ENCODE peak calls at places on chromosomes 3 and 15, in five cellular contexts. O is foreskin keratinocyte, N is cardiac muscle cell, I is PC-9, G is heart right ventricle. H is an unnamed sample.

GRCh38 chr3:193975072-193975535 is 160.8 kb upstream of the HES1 start:
- DNase-seq in O (no peak), I (peak; percentile 56), N (peak; percentile 38), G (no peak), H (no peak)

GRCh38 chr15:100043069-100043641 is 298.6 kb downstream of the ADAMTS17 start:
- DNase-seq in O (peak; percentile 92), N (no peak), G (no peak), I (peak; percentile 78), H (peak; percentile 44)

GRCh38 chr15:52498700-52499099 is 30.0 kb downstream of the MYO5A start:
- DNase-seq in N (no peak), O (no peak), I (no peak), G (no peak), H (no peak)

GRCh38 chr3:37961622-37962455 is 28.7 kb upstream of the VILL start:
- DNase-seq in O (no peak), N (no peak), I (no peak), G (no peak), H (no peak)

GRCh38 chr15:67080900-67081431 is 15.6 kb downstream of the SMAD3 start:
- DNase-seq in O (peak; percentile 48), N (no peak), G (peak; percentile 37), I (no peak), H (no peak)

GRCh38 chr3:138259126-138259525 is 70.5 kb downstream of the NME9 start:
- DNase-seq in N (no peak), G (no peak), I (no peak), O (no peak), H (no peak)

GRCh38 chr3:50442940-50443579 is 60.4 kb downstream of the CACNA2D2 start:
- DNase-seq in O (no peak), G (no peak), I (no peak), N (peak; percentile 49), H (no peak)

GRCh38 chr3:72272356-72272755 is 487.4 kb upstream of the PROK2 start:
- DNase-seq in I (no peak), N (no peak), G (no peak), O (no peak), H (no peak)

GRCh38 chr15:32774022-32774421 is 56.2 kb downstream of the GREM1 start:
- DNase-seq in N (no peak), O (no peak), G (no peak), I (peak; percentile 52), H (no peak)

GRCh38 chr3:124885466-124886167 is 1.5 kb downstream of the ITGB5 start:
- DNase-seq in O (peak; percentile 18), G (no peak), I (no peak), N (peak; percentile 25), H (no peak)

GRCh38 chr15:68494573-68495105 is 62.7 kb upstream of the ITGA11 start:
- DNase-seq in G (no peak), I (no peak), O (no peak), N (no peak), H (no peak)

GRCh38 chr3:195897853-195898415 is 10.4 kb downstream of the TNK2 start:
- DNase-seq in O (peak; percentile 40), I (peak; percentile 50), G (no peak), N (no peak), H (no peak)

GRCh38 chr3:115913069-115913686 is 289.9 kb downstream of the GAP43 start:
- DNase-seq in O (peak; percentile 40), I (no peak), G (no peak), N (no peak), H (no peak)

GRCh38 chr3:196949750-196950149 is 7.4 kb upstream of the NCBP2 start:
- DNase-seq in O (no peak), I (no peak), N (no peak), G (no peak), H (no peak)

GRCh38 chr3:133014325-133014724 is 23.9 kb upstream of the TMEM108 start:
- DNase-seq in G (no peak), I (no peak), N (no peak), O (no peak), H (no peak)

GRCh38 chr3:9955067-9955502 is 2.9 kb upstream of the PRRT3 start:
- DNase-seq in G (no peak), N (peak; percentile 78), I (no peak), O (no peak), H (no peak)

GRCh38 chr3:147132168-147132567 is 274.2 kb downstream of the ZIC4 start:
- DNase-seq in N (no peak), I (no peak), O (no peak), G (no peak), H (no peak)

GRCh38 chr3:73625124-73625665 is 454 bp upstream of the PDZRN3 start:
- DNase-seq in N (peak; percentile 83), I (no peak), G (peak; percentile 30), O (no peak), H (no peak)

GRCh38 chr3:33807190-33807589 is 8.8 kb downstream of the PDCD6IP start:
- DNase-seq in O (no peak), I (no peak), G (peak; percentile 13), N (no peak), H (no peak)
- H3K27ac ChIP-seq in O (no peak overlapping the region), I (no peak overlapping the region), G (peak overlapping the region; percentile 65), N (no peak overlapping the region), H (peak overlapping the region; percentile 25)

GRCh38 chr3:172591171-172591605 is 68.0 kb upstream of the TNFSF10 start:
- DNase-seq in O (no peak), G (no peak), I (no peak), N (no peak), H (no peak)

GRCh38 chr3:172582712-172583111 is 59.5 kb upstream of the TNFSF10 start:
- DNase-seq in N (no peak), G (no peak), I (no peak), O (peak; percentile 92), H (peak; percentile 74)

GRCh38 chr3:172581757-172582166 is 58.5 kb upstream of the TNFSF10 start:
- DNase-seq in N (no peak), G (no peak), O (no peak), I (no peak), H (no peak)

GRCh38 chr3:172586447-172586846 is 63.2 kb upstream of the TNFSF10 start:
- DNase-seq in G (no peak), N (no peak), O (no peak), I (no peak), H (no peak)

GRCh38 chr3:172585954-172586353 is 62.7 kb upstream of the TNFSF10 start:
- DNase-seq in N (no peak), I (no peak), O (no peak), G (no peak), H (no peak)
- H3K27ac ChIP-seq in N (no peak overlapping the region), I (no peak overlapping the region), O (peak overlapping the region; percentile 22), G (peak overlapping the region; percentile 74), H (no peak overlapping the region)

GRCh38 chr3:141876381-141876890 is at the start of gene ATP1B3:
- DNase-seq in I (peak; percentile 89), N (peak; percentile 91), O (peak; percentile 64), G (peak; percentile 83), H (peak; percentile 46)

GRCh38 chr3:141877911-141878310 is 1.5 kb downstream of the ATP1B3 start:
- DNase-seq in O (peak; percentile 23), N (no peak), G (no peak), I (no peak), H (no peak)

GRCh38 chr3:141876891-141877561 is 583 bp downstream of the ATP1B3 start:
- DNase-seq in N (peak; percentile 64), G (peak; percentile 49), I (peak; percentile 44), O (peak; percentile 37), H (no peak)

GRCh38 chr3:141875893-141876380 is 506 bp upstream of the ATP1B3 start:
- DNase-seq in G (peak; percentile 67), O (peak; percentile 68), N (peak; percentile 74), I (no peak), H (no peak)

DNA sequence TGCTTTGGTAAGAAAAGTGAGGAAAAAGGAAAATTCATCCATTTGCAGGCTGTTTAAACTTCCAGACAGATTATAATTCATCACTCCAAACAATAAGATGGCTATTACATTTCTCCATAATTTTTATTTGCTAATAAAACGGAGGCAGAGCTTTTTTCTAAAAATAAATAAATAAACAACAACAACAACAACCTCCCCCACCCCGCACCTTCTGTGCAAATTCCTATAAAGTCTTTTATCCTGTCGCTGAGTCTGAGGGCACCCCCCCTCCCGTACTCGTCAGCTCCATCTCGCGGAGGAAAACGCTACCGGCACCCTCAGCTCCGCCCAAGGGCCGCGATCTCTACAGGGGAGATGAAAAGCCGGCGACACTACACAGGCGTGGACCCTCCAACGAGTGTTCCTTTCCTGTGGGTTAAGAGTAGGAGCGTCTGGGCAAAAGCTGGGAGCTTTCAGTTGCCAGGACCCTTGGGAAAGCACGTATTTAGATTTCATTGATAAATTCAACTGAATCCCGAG is 1.0 kb upstream of the ATP1B3 start:
- DNase-seq in N (peak; percentile 92), O (peak; percentile 73), I (peak; percentile 85), G (peak; percentile 89), H (no peak)
- H3K27ac ChIP-seq in N (peak overlapping the region; percentile 61), O (peak overlapping the region; percentile 42), I (peak overlapping the region; percentile 0), G (peak overlapping the region; percentile 99), H (peak overlapping the region; percentile 95)

DNA sequence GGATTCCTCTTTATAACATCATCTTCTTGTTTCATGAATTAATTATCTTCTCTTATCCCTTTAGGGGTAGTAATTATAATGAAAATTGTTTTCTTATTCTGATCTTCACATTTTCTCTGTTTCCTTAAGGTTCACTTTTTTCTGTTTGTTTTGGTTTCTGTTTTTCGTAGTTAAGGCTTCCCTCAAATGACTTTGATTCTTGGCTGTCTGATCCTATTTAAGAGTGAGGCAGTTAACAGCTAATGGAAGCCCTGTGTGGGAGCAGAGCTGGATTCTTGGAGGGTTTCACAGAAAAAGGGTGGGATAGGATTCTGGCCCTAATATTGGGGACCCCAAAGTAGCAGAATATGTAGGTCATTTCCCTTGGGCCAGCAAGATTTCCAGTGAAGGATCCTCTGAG is 6.8 kb upstream of the AMOTL2 start:
- DNase-seq in I (no peak), G (no peak), N (no peak), O (no peak), H (no peak)
- H3K27ac ChIP-seq in I (peak overlapping the region; percentile 74), G (peak overlapping the region; percentile 42), N (no peak overlapping the region), O (peak overlapping the region; percentile 58), H (peak overlapping the region; percentile 83)

GRCh38 chr3:129622933-129623332 is 16.5 kb upstream of the PLXND1 start:
- DNase-seq in G (no peak), O (no peak), I (no peak), N (no peak), H (no peak)
- H3K27ac ChIP-seq in G (peak overlapping the region; percentile 100), O (no peak overlapping the region), I (no peak overlapping the region), N (no peak overlapping the region), H (no peak overlapping the region)

GRCh38 chr3:129389572-129389937 is 38.9 kb downstream of the EFCAB12 start:
- DNase-seq in O (no peak), G (no peak), N (no peak), I (no peak), H (no peak)
- H3K27ac ChIP-seq in O (no peak overlapping the region), G (peak overlapping the region; percentile 65), N (no peak overlapping the region), I (peak overlapping the region; percentile 88), H (peak overlapping the region; percentile 14)